ENCODE peak calls at places on chromosomes 1 and 21, in six cellular contexts. L is naive thymus-derived CD8-positive, alpha-beta T cell; R is A549; G is thoracic aorta; S is Right ventricle myocardium inferior; V is CD4-positive, alpha-beta T cell. J is an unnamed sample.

GRCh38 chr1:50474859-50475809 is 51.9 kb upstream of the DMRTA2 start:
- ATAC-seq in L (no peak), R (peak), G (no peak), S (no peak), V (no peak), J (no peak)

GRCh38 chr21:44285547-44285992 is at the start of gene AIRE:
- ATAC-seq in L (no peak), R (no peak), G (no peak), S (no peak), V (no peak), J (no peak)

GRCh38 chr1:8598060-8598724 is 219.2 kb downstream of the RERE start:
- ATAC-seq in L (no peak), R (peak), G (peak), S (peak), V (no peak), J (no peak)

GRCh38 chr21:42652527-42653491 is 612 bp upstream of the PDE9A start:
- ATAC-seq in L (no peak), R (peak), G (no peak), S (peak), V (no peak), J (no peak)

GRCh38 chr1:198498881-198499280 is 41.6 kb downstream of the ATP6V1G3 start:
- ATAC-seq in L (no peak), R (no peak), G (no peak), S (no peak), V (no peak), J (no peak)

GRCh38 chr1:156281281-156282142 is 1.1 kb downstream of the SMG5 start:
- ATAC-seq in L (peak), R (peak), G (no peak), S (peak), V (peak), J (peak)

GRCh38 chr1:65247419-65248359 is 61.7 kb upstream of the DNAJC6 start:
- ATAC-seq in L (no peak), R (peak), G (peak), S (peak), V (no peak), J (no peak)

GRCh38 chr21:28431527-28432200 is 561.0 kb downstream of the LTN1 start:
- ATAC-seq in L (no peak), R (no peak), G (no peak), S (no peak), V (no peak), J (no peak)

GRCh38 chr1:19765623-19766022 is 34.1 kb downstream of the TMCO4 start:
- ATAC-seq in L (no peak), R (peak), G (peak), S (no peak), V (no peak), J (no peak)

GRCh38 chr1:95916616-95917015 is 682.6 kb downstream of the RWDD3 start:
- ATAC-seq in L (no peak), R (no peak), G (no peak), S (no peak), V (no peak), J (no peak)

GRCh38 chr1:212752256-212752933 is 39.2 kb downstream of the NSL1 start:
- ATAC-seq in L (no peak), R (no peak), G (no peak), S (peak), V (no peak), J (peak)

GRCh38 chr1:12170263-12170671 is 3.5 kb downstream of the TNFRSF1B start:
- ATAC-seq in L (no peak), R (no peak), G (no peak), S (peak), V (no peak), J (no peak)

GRCh38 chr21:15682977-15683376 is 46.8 kb upstream of the USP25 start:
- ATAC-seq in L (no peak), R (no peak), G (no peak), S (no peak), V (no peak), J (no peak)

GRCh38 chr1:113369715-113370114 is 20.6 kb upstream of the MAGI3 start:
- ATAC-seq in L (no peak), R (no peak), G (no peak), S (no peak), V (no peak), J (no peak)

GRCh38 chr1:54276617-54277450 is 76.9 kb downstream of the MRPL37 start:
- ATAC-seq in L (no peak), R (no peak), G (no peak), S (peak), V (no peak), J (peak)

GRCh38 chr1:65437616-65438015 is 17.1 kb downstream of the LEPR start:
- ATAC-seq in L (no peak), R (no peak), G (no peak), S (no peak), V (no peak), J (no peak)

GRCh38 chr1:93426183-93426582 is 21.7 kb upstream of the FNBP1L start:
- ATAC-seq in L (no peak), R (no peak), G (no peak), S (no peak), V (no peak), J (no peak)

GRCh38 chr1:204449631-204450280 is 38.1 kb upstream of the PPP1R15B start:
- ATAC-seq in L (no peak), R (no peak), G (no peak), S (no peak), V (no peak), J (no peak)

GRCh38 chr1:2231667-2232254 is 3.6 kb downstream of the SKI start:
- ATAC-seq in L (peak), R (peak), G (peak), S (peak), V (peak), J (no peak)

GRCh38 chr1:152842556-152842955 is at the start of gene LCE6A:
- ATAC-seq in L (no peak), R (no peak), G (no peak), S (no peak), V (no peak), J (no peak)

GRCh38 chr1:53413175-53414001 is 45.8 kb upstream of the DMRTB1 start:
- ATAC-seq in L (peak), R (peak), G (no peak), S (no peak), V (peak), J (peak)

GRCh38 chr1:66374148-66374547 is 159.8 kb upstream of the SGIP1 start:
- ATAC-seq in L (peak), R (no peak), G (no peak), S (no peak), V (peak), J (peak)

GRCh38 chr1:203278087-203278884 is 27.0 kb upstream of the BTG2 start:
- ATAC-seq in L (peak), R (peak), G (peak), S (peak), V (peak), J (no peak)

GRCh38 chr1:213989071-213989739 is 1.4 kb downstream of the PROX1 start:
- ATAC-seq in L (no peak), R (no peak), G (no peak), S (peak), V (no peak), J (peak)

GRCh38 chr1:2093055-2093454 is 42.8 kb downstream of the PRKCZ start:
- ATAC-seq in L (no peak), R (no peak), G (no peak), S (no peak), V (no peak), J (no peak)

GRCh38 chr1:220093361-220094015 is 444 bp upstream of the IARS2 start:
- ATAC-seq in L (no peak), R (no peak), G (no peak), S (no peak), V (no peak), J (no peak)